ENCODE peak calls at places on chromosomes 3 and 15, in ten cellular contexts. One of them, this sample, is unnamed.

GRCh38 chr15:55879181-55879580 is 114.2 kb downstream of the NEDD4 start:
- DNase-seq in CD8-positive, alpha-beta T cell: no peak
- DNase-seq in lower lobe of right lung: no peak
- DNase-seq in effector memory CD4-positive, alpha-beta T cell: no peak
- DNase-seq in breast epithelium: no peak
- DNase-seq in GM12865: no peak
- DNase-seq in cardiac muscle cell: peak
- DNase-seq in choroid plexus epithelial cell: no peak
- DNase-seq in left lung: no peak
- DNase-seq in fibroblast of the aortic adventitia: peak
- DNase-seq in this sample: no peak

GRCh38 chr3:88189361-88189810 is 39.6 kb downstream of the C3orf38 start:
- DNase-seq in lower lobe of right lung: no peak
- DNase-seq in fibroblast of the aortic adventitia: no peak
- DNase-seq in CD8-positive, alpha-beta T cell: no peak
- DNase-seq in left lung: no peak
- DNase-seq in breast epithelium: no peak
- DNase-seq in choroid plexus epithelial cell: no peak
- DNase-seq in effector memory CD4-positive, alpha-beta T cell: no peak
- DNase-seq in cardiac muscle cell: no peak
- DNase-seq in GM12865: peak
- DNase-seq in this sample: no peak

GRCh38 chr3:100107227-100107626 is 7.1 kb downstream of the FILIP1L start:
- DNase-seq in cardiac muscle cell: no peak
- DNase-seq in choroid plexus epithelial cell: no peak
- DNase-seq in GM12865: no peak
- DNase-seq in CD8-positive, alpha-beta T cell: no peak
- DNase-seq in lower lobe of right lung: no peak
- DNase-seq in left lung: no peak
- DNase-seq in breast epithelium: no peak
- DNase-seq in effector memory CD4-positive, alpha-beta T cell: no peak
- DNase-seq in fibroblast of the aortic adventitia: no peak
- DNase-seq in this sample: no peak

GRCh38 chr3:103517013-103517412 is 1082.2 kb downstream of the ZPLD1 start:
- DNase-seq in CD8-positive, alpha-beta T cell: no peak
- DNase-seq in lower lobe of right lung: no peak
- DNase-seq in left lung: no peak
- DNase-seq in cardiac muscle cell: no peak
- DNase-seq in GM12865: no peak
- DNase-seq in effector memory CD4-positive, alpha-beta T cell: no peak
- DNase-seq in fibroblast of the aortic adventitia: no peak
- DNase-seq in choroid plexus epithelial cell: no peak
- DNase-seq in breast epithelium: no peak
- DNase-seq in this sample: no peak

GRCh38 chr3:126832933-126833332 is 128.9 kb downstream of the CHCHD6 start:
- DNase-seq in breast epithelium: no peak
- DNase-seq in fibroblast of the aortic adventitia: no peak
- DNase-seq in cardiac muscle cell: no peak
- DNase-seq in effector memory CD4-positive, alpha-beta T cell: no peak
- DNase-seq in lower lobe of right lung: no peak
- DNase-seq in choroid plexus epithelial cell: no peak
- DNase-seq in GM12865: no peak
- DNase-seq in CD8-positive, alpha-beta T cell: no peak
- DNase-seq in left lung: no peak
- DNase-seq in this sample: no peak

GRCh38 chr3:194575484-194576210 is 57.6 kb downstream of the TMEM44 start:
- DNase-seq in lower lobe of right lung: no peak
- DNase-seq in CD8-positive, alpha-beta T cell: no peak
- DNase-seq in fibroblast of the aortic adventitia: peak
- DNase-seq in GM12865: no peak
- DNase-seq in breast epithelium: no peak
- DNase-seq in cardiac muscle cell: peak
- DNase-seq in choroid plexus epithelial cell: peak
- DNase-seq in left lung: no peak
- DNase-seq in effector memory CD4-positive, alpha-beta T cell: no peak
- DNase-seq in this sample: no peak

GRCh38 chr3:138875754-138876664 is 41.3 kb upstream of the PIK3CB start:
- DNase-seq in GM12865: peak
- DNase-seq in left lung: no peak
- DNase-seq in choroid plexus epithelial cell: peak
- DNase-seq in breast epithelium: no peak
- DNase-seq in cardiac muscle cell: peak
- DNase-seq in lower lobe of right lung: no peak
- DNase-seq in effector memory CD4-positive, alpha-beta T cell: no peak
- DNase-seq in CD8-positive, alpha-beta T cell: no peak
- DNase-seq in fibroblast of the aortic adventitia: peak
- DNase-seq in this sample: no peak

GRCh38 chr3:126476166-126476975 is 680 bp upstream of the ZXDC start:
- DNase-seq in lower lobe of right lung: peak
- DNase-seq in fibroblast of the aortic adventitia: peak
- DNase-seq in cardiac muscle cell: peak
- DNase-seq in effector memory CD4-positive, alpha-beta T cell: no peak
- DNase-seq in left lung: peak
- DNase-seq in GM12865: no peak
- DNase-seq in choroid plexus epithelial cell: peak
- DNase-seq in breast epithelium: peak
- DNase-seq in CD8-positive, alpha-beta T cell: no peak
- DNase-seq in this sample: peak

GRCh38 chr15:36843822-36844221 is 256.5 kb downstream of the MEIS2 start:
- DNase-seq in choroid plexus epithelial cell: no peak
- DNase-seq in effector memory CD4-positive, alpha-beta T cell: no peak
- DNase-seq in CD8-positive, alpha-beta T cell: no peak
- DNase-seq in cardiac muscle cell: no peak
- DNase-seq in fibroblast of the aortic adventitia: no peak
- DNase-seq in GM12865: no peak
- DNase-seq in breast epithelium: no peak
- DNase-seq in left lung: no peak
- DNase-seq in lower lobe of right lung: no peak
- DNase-seq in this sample: no peak

GRCh38 chr15:70604671-70605070 is 158.7 kb downstream of the UACA start:
- DNase-seq in cardiac muscle cell: peak
- DNase-seq in choroid plexus epithelial cell: peak
- DNase-seq in CD8-positive, alpha-beta T cell: no peak
- DNase-seq in breast epithelium: no peak
- DNase-seq in effector memory CD4-positive, alpha-beta T cell: no peak
- DNase-seq in lower lobe of right lung: no peak
- DNase-seq in left lung: no peak
- DNase-seq in GM12865: no peak
- DNase-seq in fibroblast of the aortic adventitia: no peak
- DNase-seq in this sample: no peak

GRCh38 chr3:97515076-97515475 is 249.5 kb upstream of the ARL6 start:
- DNase-seq in CD8-positive, alpha-beta T cell: no peak
- DNase-seq in GM12865: no peak
- DNase-seq in fibroblast of the aortic adventitia: no peak
- DNase-seq in choroid plexus epithelial cell: no peak
- DNase-seq in left lung: no peak
- DNase-seq in breast epithelium: no peak
- DNase-seq in cardiac muscle cell: no peak
- DNase-seq in lower lobe of right lung: no peak
- DNase-seq in effector memory CD4-positive, alpha-beta T cell: no peak
- DNase-seq in this sample: no peak

GRCh38 chr15:76328962-76329361 is 7.6 kb upstream of the ISL2 start:
- DNase-seq in fibroblast of the aortic adventitia: peak
- DNase-seq in GM12865: no peak
- DNase-seq in breast epithelium: no peak
- DNase-seq in CD8-positive, alpha-beta T cell: no peak
- DNase-seq in effector memory CD4-positive, alpha-beta T cell: no peak
- DNase-seq in cardiac muscle cell: no peak
- DNase-seq in lower lobe of right lung: no peak
- DNase-seq in choroid plexus epithelial cell: no peak
- DNase-seq in left lung: no peak
- DNase-seq in this sample: no peak

GRCh38 chr3:141876381-141876890 is at the start of gene ATP1B3:
- DNase-seq in choroid plexus epithelial cell: peak
- DNase-seq in CD8-positive, alpha-beta T cell: peak
- DNase-seq in fibroblast of the aortic adventitia: peak
- DNase-seq in GM12865: peak
- DNase-seq in breast epithelium: peak
- DNase-seq in lower lobe of right lung: peak
- DNase-seq in left lung: peak
- DNase-seq in effector memory CD4-positive, alpha-beta T cell: peak
- DNase-seq in cardiac muscle cell: peak
- DNase-seq in this sample: peak

GRCh38 chr3:71721721-71722157 is 3.5 kb downstream of the EIF4E3 start:
- DNase-seq in fibroblast of the aortic adventitia: no peak
- DNase-seq in breast epithelium: no peak
- DNase-seq in GM12865: no peak
- DNase-seq in cardiac muscle cell: no peak
- DNase-seq in lower lobe of right lung: no peak
- DNase-seq in choroid plexus epithelial cell: no peak
- DNase-seq in effector memory CD4-positive, alpha-beta T cell: no peak
- DNase-seq in left lung: no peak
- DNase-seq in CD8-positive, alpha-beta T cell: no peak
- DNase-seq in this sample: no peak

GRCh38 chr3:71724171-71724453 is 1.1 kb downstream of the EIF4E3 start:
- DNase-seq in effector memory CD4-positive, alpha-beta T cell: no peak
- DNase-seq in CD8-positive, alpha-beta T cell: no peak
- DNase-seq in left lung: no peak
- DNase-seq in choroid plexus epithelial cell: no peak
- DNase-seq in fibroblast of the aortic adventitia: no peak
- DNase-seq in breast epithelium: no peak
- DNase-seq in cardiac muscle cell: no peak
- DNase-seq in lower lobe of right lung: no peak
- DNase-seq in GM12865: no peak
- DNase-seq in this sample: no peak

GRCh38 chr3:71721002-71721401 is 4.2 kb downstream of the EIF4E3 start:
- DNase-seq in effector memory CD4-positive, alpha-beta T cell: no peak
- DNase-seq in fibroblast of the aortic adventitia: no peak
- DNase-seq in lower lobe of right lung: no peak
- DNase-seq in breast epithelium: no peak
- DNase-seq in left lung: no peak
- DNase-seq in GM12865: no peak
- DNase-seq in choroid plexus epithelial cell: no peak
- DNase-seq in cardiac muscle cell: no peak
- DNase-seq in CD8-positive, alpha-beta T cell: no peak
- DNase-seq in this sample: no peak

GRCh38 chr3:71723452-71724170 is 1.6 kb downstream of the EIF4E3 start:
- DNase-seq in left lung: no peak
- DNase-seq in CD8-positive, alpha-beta T cell: no peak
- DNase-seq in cardiac muscle cell: no peak
- DNase-seq in lower lobe of right lung: no peak
- DNase-seq in breast epithelium: no peak
- DNase-seq in fibroblast of the aortic adventitia: no peak
- DNase-seq in effector memory CD4-positive, alpha-beta T cell: peak
- DNase-seq in choroid plexus epithelial cell: no peak
- DNase-seq in GM12865: peak
- DNase-seq in this sample: no peak

DNA sequence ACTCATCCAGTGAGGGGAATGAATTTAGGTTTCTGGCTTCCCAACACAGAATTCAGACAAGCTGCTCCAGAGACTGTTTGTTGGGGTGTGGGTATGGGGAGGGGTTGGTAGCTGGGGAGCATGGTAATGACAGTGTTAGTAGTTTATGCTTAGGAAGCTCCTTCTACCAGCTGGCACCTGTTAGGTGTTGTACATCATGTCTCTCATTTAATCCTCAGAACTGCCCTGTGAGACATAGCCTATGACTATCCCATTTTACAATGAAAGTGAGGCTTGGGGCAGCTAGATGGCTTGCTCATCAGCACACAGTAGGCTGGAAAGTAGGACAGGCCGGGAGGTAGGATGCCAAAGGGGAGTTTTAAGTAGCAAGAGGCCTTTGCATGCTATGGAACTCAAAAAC is 2.5 kb downstream of the EIF4E3 start:
- DNase-seq in effector memory CD4-positive, alpha-beta T cell: no peak
- DNase-seq in CD8-positive, alpha-beta T cell: no peak
- DNase-seq in left lung: no peak
- DNase-seq in fibroblast of the aortic adventitia: no peak
- DNase-seq in GM12865: no peak
- DNase-seq in choroid plexus epithelial cell: no peak
- DNase-seq in lower lobe of right lung: no peak
- DNase-seq in cardiac muscle cell: no peak
- DNase-seq in breast epithelium: no peak
- DNase-seq in this sample: no peak
- H3K4me3 ChIP-seq in effector memory CD4-positive, alpha-beta T cell: peak
- H3K4me3 ChIP-seq in CD8-positive, alpha-beta T cell: peak
- H3K4me3 ChIP-seq in left lung: peak
- H3K4me3 ChIP-seq in fibroblast of the aortic adventitia: no peak
- H3K4me3 ChIP-seq in GM12865: no peak
- H3K4me3 ChIP-seq in choroid plexus epithelial cell: no peak
- H3K4me3 ChIP-seq in lower lobe of right lung: no peak
- H3K4me3 ChIP-seq in cardiac muscle cell: no peak
- H3K4me3 ChIP-seq in breast epithelium: no peak
- H3K4me3 ChIP-seq in this sample: no peak

GRCh38 chr3:153166206-153166605 is 4.2 kb downstream of the RAP2B start:
- DNase-seq in left lung: no peak
- DNase-seq in GM12865: no peak
- DNase-seq in effector memory CD4-positive, alpha-beta T cell: no peak
- DNase-seq in choroid plexus epithelial cell: peak
- DNase-seq in cardiac muscle cell: peak
- DNase-seq in CD8-positive, alpha-beta T cell: no peak
- DNase-seq in breast epithelium: no peak
- DNase-seq in fibroblast of the aortic adventitia: peak
- DNase-seq in lower lobe of right lung: no peak
- DNase-seq in this sample: peak
- H3K4me3 ChIP-seq in left lung: peak
- H3K4me3 ChIP-seq in GM12865: no peak
- H3K4me3 ChIP-seq in effector memory CD4-positive, alpha-beta T cell: peak
- H3K4me3 ChIP-seq in choroid plexus epithelial cell: peak
- H3K4me3 ChIP-seq in cardiac muscle cell: no peak
- H3K4me3 ChIP-seq in CD8-positive, alpha-beta T cell: peak
- H3K4me3 ChIP-seq in breast epithelium: no peak
- H3K4me3 ChIP-seq in fibroblast of the aortic adventitia: peak
- H3K4me3 ChIP-seq in lower lobe of right lung: peak
- H3K4me3 ChIP-seq in this sample: no peak

GRCh38 chr3:193240850-193241706 is at the start of gene PLAAT1:
- DNase-seq in left lung: peak
- DNase-seq in fibroblast of the aortic adventitia: peak
- DNase-seq in GM12865: peak
- DNase-seq in cardiac muscle cell: peak
- DNase-seq in CD8-positive, alpha-beta T cell: no peak
- DNase-seq in lower lobe of right lung: peak
- DNase-seq in effector memory CD4-positive, alpha-beta T cell: no peak
- DNase-seq in choroid plexus epithelial cell: peak
- DNase-seq in breast epithelium: peak
- DNase-seq in this sample: no peak
- H3K4me3 ChIP-seq in left lung: peak
- H3K4me3 ChIP-seq in fibroblast of the aortic adventitia: peak
- H3K4me3 ChIP-seq in GM12865: peak
- H3K4me3 ChIP-seq in cardiac muscle cell: peak
- H3K4me3 ChIP-seq in CD8-positive, alpha-beta T cell: no peak
- H3K4me3 ChIP-seq in lower lobe of right lung: peak
- H3K4me3 ChIP-seq in effector memory CD4-positive, alpha-beta T cell: no peak
- H3K4me3 ChIP-seq in choroid plexus epithelial cell: peak
- H3K4me3 ChIP-seq in breast epithelium: peak
- H3K4me3 ChIP-seq in this sample: no peak

DNA sequence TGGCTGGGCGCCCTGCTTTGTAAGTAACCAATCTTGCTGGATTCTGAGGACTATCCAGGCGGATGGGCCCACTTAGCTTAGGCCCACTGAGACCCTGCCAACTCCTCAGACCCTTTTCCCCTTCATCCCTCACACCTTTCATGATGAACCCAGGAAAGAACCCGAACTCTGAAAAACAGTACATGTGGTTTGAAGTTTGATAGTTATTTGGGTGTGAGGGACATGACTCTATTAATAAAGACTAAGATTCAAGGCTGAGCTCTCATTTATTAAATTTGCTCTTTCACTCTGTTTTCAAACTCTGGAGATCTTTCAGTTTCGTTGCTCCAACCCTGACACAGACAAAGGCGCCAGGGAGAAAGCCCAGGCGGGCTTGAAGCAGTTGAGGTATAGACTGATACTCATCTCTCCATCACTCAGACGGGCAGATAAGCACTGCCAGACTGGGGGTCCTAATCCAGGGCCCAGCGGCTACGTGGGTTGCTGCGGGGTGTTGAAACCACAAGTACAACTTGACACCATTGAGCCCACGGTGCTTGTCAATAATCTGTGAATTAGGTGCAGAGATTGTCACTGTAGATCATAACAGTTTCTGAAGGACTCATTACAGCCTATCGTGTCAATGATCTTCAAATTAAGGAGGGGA is 7.2 kb upstream of the SOX2 start:
- DNase-seq in choroid plexus epithelial cell: no peak
- DNase-seq in fibroblast of the aortic adventitia: no peak
- DNase-seq in left lung: no peak
- DNase-seq in cardiac muscle cell: no peak
- DNase-seq in GM12865: no peak
- DNase-seq in lower lobe of right lung: no peak
- DNase-seq in breast epithelium: no peak
- DNase-seq in CD8-positive, alpha-beta T cell: no peak
- DNase-seq in effector memory CD4-positive, alpha-beta T cell: no peak
- DNase-seq in this sample: no peak
- H3K4me3 ChIP-seq in choroid plexus epithelial cell: no peak
- H3K4me3 ChIP-seq in fibroblast of the aortic adventitia: no peak
- H3K4me3 ChIP-seq in left lung: no peak
- H3K4me3 ChIP-seq in cardiac muscle cell: no peak
- H3K4me3 ChIP-seq in GM12865: no peak
- H3K4me3 ChIP-seq in lower lobe of right lung: no peak
- H3K4me3 ChIP-seq in breast epithelium: peak
- H3K4me3 ChIP-seq in CD8-positive, alpha-beta T cell: no peak
- H3K4me3 ChIP-seq in effector memory CD4-positive, alpha-beta T cell: no peak
- H3K4me3 ChIP-seq in this sample: no peak